ENCODE peak calls at places on chromosomes 12 and 14, in ten cellular contexts. L is psoas muscle; F is dorsolateral prefrontal cortex; R is uterus; I is tibial nerve; S is CD4-positive, alpha-beta memory T cell; E is IMR-90; O is SJSA1; D is K562; G is cardiac muscle cell. N is an unnamed sample.

GRCh38 chr12:102024765-102025164 is 37.0 kb downstream of the WASHC3 start:
- DNase-seq in L (no peak), F (no peak), R (no peak), I (no peak), S (no peak), E (no peak), O (no peak), D (no peak), G (no peak), N (no peak)

GRCh38 chr12:12885060-12885792 is 6.1 kb upstream of the GPRC5A start:
- DNase-seq in L (no peak), F (no peak), R (no peak), I (no peak), S (no peak), E (no peak), O (no peak), D (no peak), G (peak; percentile 52), N (no peak)

GRCh38 chr12:48351022-48351708 is 446 bp upstream of the ZNF641 start:
- DNase-seq in L (peak; percentile 91), F (peak; percentile 50), R (peak; percentile 83), I (peak; percentile 83), S (no peak), E (peak; percentile 59), O (peak; percentile 64), D (no peak), G (peak; percentile 72), N (no peak)

GRCh38 chr14:96058606-96059200 is 19.5 kb downstream of the C14orf132 start:
- DNase-seq in L (no peak), F (no peak), R (no peak), I (no peak), S (no peak), E (no peak), O (no peak), D (no peak), G (no peak), N (no peak)

GRCh38 chr14:45065951-45066350 is 18.0 kb upstream of the PRPF39 start:
- DNase-seq in L (no peak), F (no peak), R (no peak), I (no peak), S (no peak), E (no peak), O (no peak), D (no peak), G (peak; percentile 12), N (no peak)

GRCh38 chr14:92263681-92264080 is 59.3 kb upstream of the SLC24A4 start:
- DNase-seq in L (no peak), F (no peak), R (no peak), I (no peak), S (no peak), E (no peak), O (no peak), D (no peak), G (no peak), N (no peak)

GRCh38 chr12:130214686-130215370 is 52.6 kb downstream of the FZD10 start:
- DNase-seq in L (no peak), F (no peak), R (no peak), I (no peak), S (no peak), E (no peak), O (no peak), D (no peak), G (no peak), N (no peak)

GRCh38 chr12:106919910-106920544 is 35.7 kb upstream of the TMEM263 start:
- DNase-seq in L (no peak), F (no peak), R (no peak), I (peak; percentile 48), S (peak; percentile 28), E (peak; percentile 63), O (peak; percentile 25), D (peak; percentile 59), G (peak; percentile 64), N (no peak)

GRCh38 chr12:55729592-55730446 is 1.0 kb upstream of the CD63 start:
- DNase-seq in L (peak; percentile 94), F (peak; percentile 89), R (peak; percentile 92), I (peak; percentile 93), S (peak; percentile 35), E (peak; percentile 94), O (peak; percentile 79), D (peak; percentile 79), G (peak; percentile 84), N (peak; percentile 48)

GRCh38 chr14:20719777-20720176 is 25.9 kb upstream of the EDDM3A start:
- DNase-seq in L (no peak), F (no peak), R (no peak), I (no peak), S (no peak), E (no peak), O (no peak), D (no peak), G (no peak), N (no peak)

GRCh38 chr12:113086249-113087164 is 30.0 kb downstream of the DTX1 start:
- DNase-seq in L (no peak), F (no peak), R (no peak), I (no peak), S (peak; percentile 28), E (no peak), O (no peak), D (no peak), G (no peak), N (peak; percentile 33)

GRCh38 chr14:65103150-65103760 is 938 bp upstream of the MAX start:
- DNase-seq in L (no peak), F (no peak), R (no peak), I (no peak), S (no peak), E (peak; percentile 27), O (peak; percentile 10), D (no peak), G (no peak), N (no peak)

GRCh38 chr14:50871914-50872732 is at the start of gene ABHD12B:
- DNase-seq in L (no peak), F (no peak), R (no peak), I (no peak), S (no peak), E (no peak), O (no peak), D (no peak), G (peak; percentile 31), N (peak; percentile 5)

GRCh38 chr12:124385219-124385969 is 90.5 kb downstream of the RFLNA start:
- DNase-seq in L (no peak), F (no peak), R (peak; percentile 68), I (no peak), S (no peak), E (peak; percentile 85), O (peak; percentile 88), D (no peak), G (no peak), N (no peak)

GRCh38 chr12:7503686-7504085 is at the start of gene CD163:
- DNase-seq in L (no peak), F (no peak), R (no peak), I (no peak), S (no peak), E (no peak), O (no peak), D (no peak), G (no peak), N (no peak)

GRCh38 chr12:93469386-93469785 is 2.1 kb downstream of the MRPL42 start:
- DNase-seq in L (no peak), F (no peak), R (no peak), I (no peak), S (no peak), E (no peak), O (no peak), D (no peak), G (no peak), N (no peak)
- H3K4me3 ChIP-seq in L (peak overlapping the region; percentile 92), F (no peak overlapping the region), R (no peak overlapping the region), I (no peak overlapping the region), S (no peak overlapping the region), E (no peak overlapping the region), O (no peak overlapping the region), D (no peak overlapping the region), G (no peak overlapping the region), N (no peak overlapping the region)

GRCh38 chr12:6361834-6362233 is 13.5 kb downstream of the SCNN1A start:
- DNase-seq in L (no peak), F (no peak), R (peak; percentile 40), I (no peak), S (peak; percentile 24), E (no peak), O (no peak), D (no peak), G (no peak), N (no peak)
- H3K27ac ChIP-seq in L (peak overlapping the region; percentile 60), F (no peak overlapping the region), R (peak overlapping the region; percentile 43), I (peak overlapping the region; percentile 50), S (no peak overlapping the region), E (no peak overlapping the region), O (no peak overlapping the region), D (no peak overlapping the region), G (no peak overlapping the region), N (no peak overlapping the region)

GRCh38 chr14:76377675-76378074 is 1.7 kb downstream of the ESRRB start:
- DNase-seq in L (no peak), F (no peak), R (no peak), I (no peak), S (no peak), E (no peak), O (no peak), D (no peak), G (no peak), N (no peak)
- H3K4me3 ChIP-seq in L (peak overlapping the region; percentile 53), F (peak overlapping the region; percentile 62), R (no peak overlapping the region), I (peak overlapping the region; percentile 35), S (no peak overlapping the region), E (no peak overlapping the region), O (no peak overlapping the region), D (no peak overlapping the region), G (no peak overlapping the region), N (no peak overlapping the region)

DNA sequence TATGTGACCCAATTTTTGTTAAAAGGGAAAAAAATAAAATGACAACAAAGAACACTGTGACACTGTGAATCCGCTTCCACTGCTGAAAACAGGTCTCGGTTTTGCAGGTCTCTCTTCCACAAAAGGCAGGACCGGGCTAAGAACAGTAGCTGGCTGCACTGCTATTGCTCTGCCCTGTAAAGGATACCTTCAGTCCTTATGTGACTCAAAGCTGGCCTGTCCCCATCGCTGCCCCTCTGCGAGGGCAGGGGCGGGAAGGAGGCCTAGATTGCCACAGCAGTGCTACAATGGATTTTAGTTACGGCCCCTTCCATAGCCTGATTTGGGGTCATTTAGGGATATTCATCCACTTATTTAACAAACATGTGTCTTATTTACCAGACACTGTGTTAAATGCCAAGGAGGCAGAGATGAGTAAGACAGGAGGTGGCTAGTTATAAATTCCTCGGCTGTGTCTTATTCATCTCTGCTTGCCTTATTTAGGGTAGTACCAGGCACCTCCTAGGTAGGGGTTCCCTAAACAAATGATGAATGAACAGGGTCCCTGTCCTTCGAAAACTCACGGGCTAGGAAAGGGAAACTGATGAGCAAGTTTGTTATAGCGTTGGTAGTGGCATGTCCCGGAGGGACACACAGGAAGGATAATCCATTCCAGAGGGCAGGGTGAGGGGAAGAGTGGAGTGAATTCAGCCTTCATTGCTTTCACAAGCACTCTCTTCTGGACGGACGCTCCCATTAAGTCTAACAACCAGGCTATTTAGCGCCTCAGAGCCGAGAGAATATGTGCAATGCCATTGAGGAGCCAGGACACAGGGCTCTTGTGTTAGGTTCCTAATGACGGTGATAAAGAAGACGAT is 73.3 kb downstream of the EID3 start:
- DNase-seq in L (no peak), F (no peak), R (no peak), I (no peak), S (no peak), E (peak; percentile 28), O (peak; percentile 34), D (no peak), G (no peak), N (no peak)
- H3K27ac ChIP-seq in L (no peak overlapping the region), F (no peak overlapping the region), R (no peak overlapping the region), I (no peak overlapping the region), S (no peak overlapping the region), E (no peak overlapping the region), O (no peak overlapping the region), D (no peak overlapping the region), G (no peak overlapping the region), N (no peak overlapping the region)

GRCh38 chr12:31804185-31804504 is 75.3 kb upstream of the AMN1 start:
- DNase-seq in L (no peak), F (no peak), R (no peak), I (no peak), S (no peak), E (no peak), O (no peak), D (no peak), G (no peak), N (no peak)
- H3K4me3 ChIP-seq in L (no peak overlapping the region), F (no peak overlapping the region), R (no peak overlapping the region), I (no peak overlapping the region), S (no peak overlapping the region), E (no peak overlapping the region), O (no peak overlapping the region), D (no peak overlapping the region), G (no peak overlapping the region), N (peak overlapping the region; percentile 12)

N was measured in CD8-positive, alpha-beta memory T cell.